ENCODE peak calls at places on chromosomes 7 and 10, in four cellular contexts. Y is IMR-90, H is heart left ventricle, Z is NB4. I is an unnamed sample.

GRCh38 chr7:122550545-122550944 is 148.4 kb downstream of the RNF133 start:
- DNase-seq in Y (no peak), Z (no peak), H (no peak), I (no peak)

GRCh38 chr7:49102413-49102812 is 178.1 kb downstream of the CDC14C start:
- DNase-seq in Z (no peak), Y (no peak), H (no peak), I (no peak)

GRCh38 chr10:63977329-63977923 is 456.2 kb downstream of the REEP3 start:
- DNase-seq in Z (peak), Y (peak), H (no peak), I (peak)

GRCh38 chr10:98414932-98415709 is at the start of gene PYROXD2:
- DNase-seq in Y (peak), Z (peak), H (peak), I (peak)

GRCh38 chr10:22618081-22618785 is 96.1 kb downstream of the PIP4K2A start:
- DNase-seq in Z (peak), Y (peak), H (no peak), I (no peak)

GRCh38 chr7:28988818-28989595 is 30.9 kb upstream of the TRIL start:
- DNase-seq in Y (peak), H (peak), Z (no peak), I (no peak)

GRCh38 chr10:48390933-48391845 is 84.7 kb downstream of the MAPK8 start:
- DNase-seq in Z (no peak), H (no peak), Y (peak), I (no peak)

GRCh38 chr10:68235591-68235990 is 3.7 kb upstream of the ATOH7 start:
- DNase-seq in H (no peak), Z (no peak), Y (no peak), I (no peak)

GRCh38 chr7:98223898-98224700 is 12.9 kb downstream of the BHLHA15 start:
- DNase-seq in H (peak), Z (no peak), Y (no peak), I (no peak)

GRCh38 chr7:138551102-138551501 is 91.0 kb downstream of the TRIM24 start:
- DNase-seq in Y (no peak), Z (no peak), H (no peak), I (no peak)

GRCh38 chr10:31318382-31318853 is 598 bp upstream of the ZEB1 start:
- DNase-seq in H (peak), Z (peak), Y (peak), I (peak)

GRCh38 chr10:80104066-80104926 is 25.8 kb downstream of the TMEM254 start:
- DNase-seq in Z (no peak), Y (peak), H (no peak), I (no peak)

GRCh38 chr7:158410720-158411119 is 176.9 kb downstream of the PTPRN2 start:
- DNase-seq in Y (no peak), Z (no peak), H (no peak), I (no peak)

GRCh38 chr10:62728479-62728878 is 76.0 kb upstream of the ADO start:
- DNase-seq in Z (peak), H (no peak), Y (no peak), I (no peak)

GRCh38 chr7:44765579-44766415 is 17.1 kb downstream of the ZMIZ2 start:
- DNase-seq in H (no peak), Z (no peak), Y (no peak), I (no peak)

GRCh38 chr10:22615819-22616499 is 98.4 kb downstream of the PIP4K2A start:
- DNase-seq in Z (peak), H (peak), Y (no peak), I (peak)

GRCh38 chr10:18010050-18010449 is 58.3 kb downstream of the SLC39A12 start:
- DNase-seq in Z (no peak), Y (peak), H (no peak), I (no peak)

GRCh38 chr7:141220263-141220662 is 146.4 kb downstream of the TMEM178B start:
- DNase-seq in Z (peak), H (no peak), Y (no peak), I (peak)

GRCh38 chr7:148503900-148504487 is 86.6 kb upstream of the C7orf33 start:
- DNase-seq in Y (peak), Z (peak), H (no peak), I (peak)

GRCh38 chr7:138974103-138974502 is 7.1 kb downstream of the KIAA1549 start:
- DNase-seq in Y (no peak), Z (no peak), H (no peak), I (no peak)

GRCh38 chr10:87867453-87867852 is 4.0 kb downstream of the PTEN start:
- DNase-seq in H (no peak), Y (no peak), Z (no peak), I (no peak)

GRCh38 chr10:78700413-78700812 is 368.4 kb upstream of the ZMIZ1 start:
- DNase-seq in H (peak), Y (peak), Z (peak), I (peak)

GRCh38 chr10:16597656-16598055 is 76.0 kb upstream of the C1QL3 start:
- DNase-seq in H (no peak), Y (peak), Z (peak), I (no peak)

GRCh38 chr10:118960166-118961090 is 69.1 kb upstream of the NANOS1 start:
- DNase-seq in Y (no peak), H (no peak), Z (no peak), I (no peak)

GRCh38 chr7:122455108-122455507 is 150.6 kb upstream of the FEZF1 start:
- DNase-seq in Y (no peak), Z (no peak), H (no peak), I (no peak)

GRCh38 chr7:50369408-50370026 is 65.0 kb downstream of the IKZF1 start:
- DNase-seq in Y (no peak), Z (peak), H (no peak), I (no peak)

GRCh38 chr7:40300146-40300655 is 165.4 kb downstream of the SUGCT start:
- DNase-seq in Y (no peak), H (no peak), Z (no peak), I (no peak)

GRCh38 chr10:104314591-104315485 is 23.4 kb downstream of the ITPRIP start:
- DNase-seq in Y (no peak), H (no peak), Z (no peak), I (no peak)

GRCh38 chr7:43248961-43249807 is 136.7 kb downstream of the HECW1 start:
- DNase-seq in H (no peak), Y (peak), Z (no peak), I (peak)

GRCh38 chr10:91162495-91163268 is 57.8 kb upstream of the PCGF5 start:
- DNase-seq in Z (peak), Y (peak), H (peak), I (peak)

GRCh38 chr7:151759591-151760042 is 117.3 kb downstream of the PRKAG2 start:
- DNase-seq in Z (peak), Y (peak), H (no peak), I (peak)

GRCh38 chr10:6269953-6270867 is 67.5 kb downstream of the PFKFB3 start:
- DNase-seq in Z (peak), Y (peak), H (no peak), I (no peak)

GRCh38 chr10:29535012-29535777 is 99.6 kb downstream of the SVIL start:
- DNase-seq in H (peak), Z (peak), Y (peak), I (peak)

GRCh38 chr10:21532694-21533576 is 1.1 kb upstream of the MLLT10 start:
- DNase-seq in H (no peak), Z (no peak), Y (no peak), I (no peak)

GRCh38 chr10:63561421-63561820 is 40.2 kb downstream of the REEP3 start:
- DNase-seq in Y (no peak), H (no peak), Z (no peak), I (no peak)

GRCh38 chr10:125133706-125134482 is 26.5 kb downstream of the CTBP2 start:
- DNase-seq in Y (no peak), Z (no peak), H (no peak), I (no peak)

GRCh38 chr7:92696584-92696983 is 106.4 kb upstream of the FAM133B start:
- DNase-seq in Z (no peak), Y (no peak), H (no peak), I (no peak)

GRCh38 chr7:92697414-92697813 is 107.2 kb upstream of the FAM133B start:
- DNase-seq in Y (no peak), H (no peak), Z (no peak), I (no peak)

GRCh38 chr7:92694211-92694610 is 104.0 kb upstream of the FAM133B start:
- DNase-seq in H (no peak), Y (no peak), Z (no peak), I (no peak)

GRCh38 chr7:92697012-92697411 is 106.8 kb upstream of the FAM133B start:
- DNase-seq in Y (no peak), H (no peak), Z (no peak), I (no peak)

DNA sequence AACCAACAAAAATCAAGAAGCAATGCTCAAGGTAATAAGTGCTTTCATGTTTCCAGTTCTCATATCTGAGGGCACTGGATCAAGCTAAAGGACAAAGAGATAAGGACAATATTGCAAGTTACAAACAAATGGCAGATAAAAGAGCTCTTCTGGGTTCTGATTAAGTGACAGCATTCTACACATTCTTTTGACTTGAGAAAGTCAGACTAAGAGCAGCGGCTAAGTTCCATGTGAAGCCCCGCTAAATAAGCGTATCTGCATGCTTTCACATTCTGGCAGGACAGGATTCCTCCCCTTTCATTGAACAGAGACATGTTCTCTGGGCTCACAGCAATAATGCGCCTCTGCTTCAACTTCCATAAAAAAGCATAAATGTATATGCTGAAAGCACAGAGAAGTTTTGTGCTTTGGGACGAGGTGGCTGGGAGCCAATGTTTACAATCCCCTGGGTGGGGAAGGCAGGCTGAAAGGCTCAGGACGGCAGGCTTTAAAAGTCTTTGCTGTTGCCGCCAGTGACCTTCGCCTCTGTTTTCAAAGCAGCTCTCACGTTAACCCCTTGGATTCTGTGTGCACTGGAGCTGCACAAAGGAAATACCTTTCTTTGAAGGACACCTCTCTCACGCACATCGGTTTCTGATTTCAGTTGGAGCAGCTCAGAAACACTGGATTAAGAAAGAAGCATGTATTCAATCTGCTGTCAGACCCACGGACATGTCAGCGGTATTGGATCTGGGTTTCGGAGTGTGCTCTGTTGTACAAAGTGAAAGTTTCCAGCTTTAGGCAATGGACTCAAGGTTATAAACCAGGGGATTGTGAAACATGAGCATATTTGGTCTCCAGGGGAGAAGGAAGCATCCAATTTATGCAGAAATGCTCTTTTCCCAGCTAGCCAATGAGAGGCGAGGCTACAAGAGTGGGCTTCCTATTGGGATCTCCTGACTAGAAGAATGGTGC is 105.4 kb upstream of the FAM133B start:
- DNase-seq in Y (peak), Z (no peak), H (peak), I (peak)
- TF ChIP-seq POLR2A in Y (no peak), Z (no peak), H (no peak), I (no peak)

DNA sequence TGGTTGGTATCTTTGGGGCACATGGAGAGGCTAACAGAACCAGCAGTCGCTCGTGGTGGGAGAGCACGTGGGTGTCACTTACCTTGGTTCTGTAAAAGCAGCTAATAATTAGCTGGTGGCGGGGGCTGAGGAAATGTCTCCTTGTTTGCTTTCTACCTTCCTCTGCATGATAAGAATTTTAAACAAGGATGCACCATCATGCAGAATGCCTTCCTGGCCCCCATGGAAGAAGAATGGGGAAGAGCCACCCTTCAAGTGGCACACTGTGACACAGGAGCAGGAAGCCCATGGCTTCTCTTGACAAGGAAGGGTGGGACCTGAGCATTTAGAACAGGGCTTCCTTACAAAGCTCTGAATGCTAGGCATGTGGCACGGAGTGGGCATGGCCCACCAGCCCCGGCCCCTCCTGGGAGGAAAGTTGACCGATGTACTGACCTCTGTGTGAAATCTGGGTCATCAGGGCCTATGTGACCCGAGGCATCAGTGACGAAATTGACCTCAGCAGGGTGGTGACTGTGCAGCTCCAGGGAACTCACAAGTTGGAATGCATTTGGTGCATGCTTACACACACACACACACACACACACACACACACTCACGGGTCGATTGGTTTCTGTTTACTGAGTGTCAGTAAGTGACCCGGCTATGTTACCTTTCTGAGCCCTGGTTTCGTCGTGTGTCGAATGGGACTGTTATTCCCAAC is 116.9 kb upstream of the ANLN start:
- DNase-seq in H (no peak), Y (peak), Z (peak), I (no peak)
- TF ChIP-seq POLR2A in H (no peak), Y (no peak), Z (no peak), I (no peak)

GRCh38 chr7:2036786-2037185 is 196.0 kb downstream of the MAD1L1 start:
- DNase-seq in Z (no peak), Y (no peak), H (peak), I (no peak)
- TF ChIP-seq POLR2A in Z (no peak), Y (no peak), H (no peak), I (no peak)

GRCh38 chr10:75089634-75090033 is 21.8 kb upstream of the SAMD8 start:
- DNase-seq in Y (no peak), Z (no peak), H (no peak), I (no peak)
- TF ChIP-seq POLR2A in Y (no peak), Z (no peak), H (no peak), I (no peak)

DNA sequence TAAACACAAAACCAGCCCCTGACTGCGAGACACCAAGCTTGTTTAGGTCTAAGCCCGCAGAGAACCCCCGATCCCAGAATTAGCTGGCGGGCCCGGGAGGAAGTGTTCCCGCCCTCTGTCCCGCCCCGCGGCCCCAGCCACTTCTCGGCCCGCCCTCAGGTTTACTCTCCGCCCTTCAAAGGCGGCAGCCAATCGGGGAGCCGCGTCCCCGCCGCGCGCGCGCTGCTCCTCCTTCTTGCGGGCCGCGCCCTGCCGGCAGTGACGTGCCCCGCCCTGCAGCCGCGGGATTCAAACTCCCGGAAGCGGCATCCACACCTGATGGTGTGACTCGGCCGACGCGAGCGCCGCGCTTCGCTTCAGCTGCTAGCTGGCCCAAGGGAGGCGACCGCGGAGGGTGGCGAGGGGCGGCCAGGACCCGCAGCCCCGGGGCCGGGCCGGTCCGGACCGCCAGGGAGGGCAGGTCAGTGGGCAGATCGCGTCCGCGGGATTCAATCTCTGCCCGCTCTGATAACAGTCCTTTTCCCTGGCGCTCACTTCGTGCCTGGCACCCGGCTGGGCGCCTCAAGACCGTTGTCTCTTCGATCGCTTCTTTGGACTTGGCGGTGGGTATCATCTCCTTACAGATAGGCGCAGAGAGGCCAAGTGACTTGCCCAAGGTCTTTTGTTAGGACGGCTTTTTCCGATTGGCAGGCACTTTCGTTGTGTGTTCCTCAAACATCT is at the start of gene CEP55:
- DNase-seq in Z (peak), Y (peak), H (peak), I (peak)
- TF ChIP-seq POLR2A in Z (peak), Y (peak), H (peak), I (peak)

DNA sequence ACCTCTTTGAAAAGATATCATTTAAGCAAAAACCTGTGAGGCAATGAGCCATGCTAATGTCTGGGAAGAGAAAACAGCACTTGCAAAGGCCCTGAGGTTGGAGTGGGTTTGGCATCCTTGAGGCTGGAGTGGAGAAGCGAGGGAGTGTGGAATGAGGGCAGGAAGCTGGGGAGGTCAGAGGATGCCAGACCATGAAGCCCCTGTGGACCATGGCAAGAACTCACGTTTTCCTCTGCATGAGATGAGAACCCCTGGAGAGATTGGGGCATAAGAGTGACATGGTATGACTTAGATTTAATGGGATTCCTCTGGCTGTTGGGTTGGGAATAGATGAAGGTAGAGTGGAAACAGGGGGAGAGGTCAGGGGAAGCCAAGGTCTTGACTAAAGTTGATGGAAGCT is 49.4 kb downstream of the GPR26 start:
- DNase-seq in Z (no peak), H (no peak), Y (no peak), I (no peak)
- TF ChIP-seq POLR2A in Z (no peak), H (no peak), Y (no peak), I (no peak)

GRCh38 chr10:69400936-69401335 is 15.8 kb downstream of the TACR2 start:
- DNase-seq in H (no peak), Z (no peak), Y (no peak), I (no peak)

GRCh38 chr10:69401416-69401815 is 15.3 kb downstream of the TACR2 start:
- DNase-seq in Z (no peak), Y (no peak), H (no peak), I (no peak)

GRCh38 chr10:69403519-69403918 is 13.2 kb downstream of the TACR2 start:
- DNase-seq in H (no peak), Y (peak), Z (no peak), I (no peak)

GRCh38 chr10:69404786-69405185 is 11.9 kb downstream of the TACR2 start:
- DNase-seq in Y (no peak), H (no peak), Z (no peak), I (no peak)

DNA sequence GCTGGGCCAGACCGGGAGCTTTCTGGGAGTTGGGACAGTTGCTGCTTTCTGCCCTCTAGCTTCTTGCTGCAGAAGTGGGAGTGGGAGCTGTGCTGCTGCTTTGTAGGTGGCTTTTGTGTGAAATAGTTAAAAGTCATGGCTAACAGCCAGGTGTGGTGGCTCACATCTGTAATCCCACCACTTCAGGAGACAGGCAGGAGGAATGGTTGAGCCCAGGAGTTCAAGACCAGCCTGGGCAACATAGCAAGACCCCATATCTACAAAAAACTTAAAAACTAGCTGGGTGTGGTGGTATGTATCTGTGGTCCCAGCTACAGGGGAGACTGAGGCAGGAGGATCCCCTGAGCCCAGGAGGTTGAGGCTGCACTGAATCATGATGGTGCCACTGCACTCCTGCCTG is 13.7 kb downstream of the TACR2 start:
- DNase-seq in H (no peak), Y (no peak), Z (no peak), I (no peak)
- TF ChIP-seq POLR2A in H (no peak), Y (no peak), Z (no peak), I (no peak)

GRCh38 chr7:17040701-17041100 is 158.9 kb upstream of the AGR3 start:
- DNase-seq in Z (no peak), Y (no peak), H (no peak), I (no peak)
- TF ChIP-seq POLR2A in Z (no peak), Y (no peak), H (no peak), I (no peak)

GRCh38 chr10:77637474-77637985 is at the start of gene KCNMA1:
- DNase-seq in Z (no peak), H (peak), Y (no peak), I (peak)
- TF ChIP-seq POLR2A in Z (no peak), H (no peak), Y (no peak), I (no peak)

I was measured in H54.